ENCODE peak calls at places on chromosomes 2 and 18, in four cellular contexts. O, L, S and W are unnamed samples.

GRCh38 chr2:237466266-237466665 is 20.8 kb upstream of the MLPH start:
- DNase-seq in O (no peak), L (no peak), S (no peak), W (no peak)

GRCh38 chr2:160512484-160512883 is 18.9 kb upstream of the RBMS1 start:
- DNase-seq in O (no peak), L (no peak), S (no peak), W (no peak)

GRCh38 chr18:51048190-51048589 is 18.2 kb downstream of the SMAD4 start:
- DNase-seq in O (no peak), L (no peak), S (no peak), W (no peak)

GRCh38 chr2:150168596-150168995 is 318.9 kb downstream of the RND3 start:
- DNase-seq in O (no peak), L (no peak), S (no peak), W (no peak)

GRCh38 chr2:52077159-52077558 is 1045.2 kb upstream of the NRXN1 start:
- DNase-seq in O (no peak), L (no peak), S (no peak), W (no peak)

GRCh38 chr18:44898536-44898935 is 217.8 kb downstream of the SETBP1 start:
- DNase-seq in O (no peak), L (no peak), S (no peak), W (no peak)

GRCh38 chr2:155846249-155846648 is 486.3 kb downstream of the NR4A2 start:
- DNase-seq in O (no peak), L (no peak), S (no peak), W (no peak)

GRCh38 chr2:174080672-174081121 is 115.5 kb upstream of the SP3 start:
- DNase-seq in O (no peak), L (no peak), S (no peak), W (no peak)

GRCh38 chr2:221195829-221196228 is 376.3 kb downstream of the EPHA4 start:
- DNase-seq in O (no peak), L (no peak), S (no peak), W (no peak)

GRCh38 chr18:62447652-62448051 is 75.2 kb upstream of the ZCCHC2 start:
- DNase-seq in O (no peak), L (no peak), S (no peak), W (no peak)

GRCh38 chr2:151756820-151757219 is 22.5 kb upstream of the NEB start:
- DNase-seq in O (no peak), L (no peak), S (no peak), W (no peak)

GRCh38 chr2:196743165-196743564 is 56.3 kb downstream of the GTF3C3 start:
- DNase-seq in O (no peak), L (no peak), S (no peak), W (no peak)

GRCh38 chr18:36066731-36067117 is 635 bp downstream of the RPRD1A start:
- DNase-seq in O (no peak), L (no peak), S (peak; percentile 4), W (no peak)